ENCODE peak calls at places on chromosomes 3 and 15, in eight cellular contexts. N is fibroblast of pulmonary artery, K is H7, A is A549, R is fibroblast of lung, X is fibroblast of mammary gland, T is neural progenitor cell, J is lower lobe of right lung. D is an unnamed sample.

GRCh38 chr3:149243540-149243939 is 21.9 kb upstream of the CP start:
- DNase-seq in N (no peak), K (no peak), A (no peak), R (no peak), X (no peak), T (no peak), J (no peak), D (no peak)

GRCh38 chr3:64977308-64978100 is 289.7 kb upstream of the ADAMTS9 start:
- DNase-seq in N (peak), K (no peak), A (no peak), R (peak), X (peak), T (no peak), J (no peak), D (no peak)

GRCh38 chr3:58526124-58526957 is 10.6 kb downstream of the ACOX2 start:
- DNase-seq in N (peak), K (peak), A (peak), R (peak), X (peak), T (no peak), J (no peak), D (no peak)

GRCh38 chr3:108221403-108221802 is 821 bp downstream of the IFT57 start:
- DNase-seq in N (no peak), K (no peak), A (no peak), R (no peak), X (peak), T (peak), J (no peak), D (no peak)

GRCh38 chr3:58691997-58692396 is 25.4 kb upstream of the FAM3D start:
- DNase-seq in N (peak), K (no peak), A (peak), R (peak), X (peak), T (peak), J (no peak), D (peak)

GRCh38 chr3:33372218-33373081 is 67.8 kb downstream of the UBP1 start:
- DNase-seq in N (peak), K (peak), A (peak), R (peak), X (peak), T (peak), J (no peak), D (peak)

GRCh38 chr3:16770021-16770420 is 114.7 kb upstream of the PLCL2 start:
- DNase-seq in N (peak), K (no peak), A (no peak), R (no peak), X (peak), T (no peak), J (no peak), D (peak)

GRCh38 chr15:52180196-52180835 is 10.9 kb downstream of the GNB5 start:
- DNase-seq in N (no peak), K (peak), A (no peak), R (no peak), X (no peak), T (peak), J (peak), D (no peak)

GRCh38 chr3:147002721-147003120 is 397.6 kb upstream of the PLSCR5 start:
- DNase-seq in N (no peak), K (no peak), A (no peak), R (no peak), X (no peak), T (no peak), J (no peak), D (no peak)

GRCh38 chr3:134978658-134979057 is 183.6 kb downstream of the EPHB1 start:
- DNase-seq in N (no peak), K (no peak), A (no peak), R (no peak), X (no peak), T (no peak), J (no peak), D (no peak)

GRCh38 chr15:57538822-57539221 is 52.9 kb upstream of the MYZAP start:
- DNase-seq in N (no peak), K (no peak), A (no peak), R (no peak), X (no peak), T (no peak), J (no peak), D (no peak)

GRCh38 chr3:99965681-99966408 is 148.2 kb downstream of the CMSS1 start:
- DNase-seq in N (no peak), K (no peak), A (no peak), R (no peak), X (no peak), T (no peak), J (no peak), D (no peak)

GRCh38 chr15:62841269-62841628 is 201.3 kb upstream of the TPM1 start:
- DNase-seq in N (no peak), K (no peak), A (no peak), R (no peak), X (no peak), T (no peak), J (no peak), D (no peak)

GRCh38 chr3:144760831-144761230 is 789.2 kb downstream of the DIPK2A start:
- DNase-seq in N (peak), K (no peak), A (no peak), R (peak), X (peak), T (no peak), J (no peak), D (no peak)

GRCh38 chr15:43235536-43235935 is 14.7 kb upstream of the EPB42 start:
- DNase-seq in N (no peak), K (no peak), A (no peak), R (no peak), X (no peak), T (no peak), J (no peak), D (no peak)

GRCh38 chr3:194659778-194660177 is 12.2 kb downstream of the LSG1 start:
- DNase-seq in N (no peak), K (no peak), A (no peak), R (no peak), X (no peak), T (no peak), J (no peak), D (no peak)

GRCh38 chr3:107217161-107217560 is 160.1 kb upstream of the CCDC54 start:
- DNase-seq in N (peak), K (no peak), A (peak), R (peak), X (peak), T (no peak), J (no peak), D (peak)

GRCh38 chr3:34056951-34057390 is 258.5 kb downstream of the PDCD6IP start:
- DNase-seq in N (peak), K (no peak), A (peak), R (peak), X (peak), T (no peak), J (no peak), D (no peak)

GRCh38 chr3:43872901-43873300 is 182.2 kb downstream of the ABHD5 start:
- DNase-seq in N (peak), K (no peak), A (peak), R (peak), X (peak), T (no peak), J (no peak), D (no peak)

GRCh38 chr3:30548605-30549004 is 57.8 kb upstream of the TGFBR2 start:
- DNase-seq in N (no peak), K (peak), A (peak), R (no peak), X (peak), T (no peak), J (no peak), D (peak)

GRCh38 chr15:45448516-45448915 is 70.2 kb upstream of the GATM start:
- DNase-seq in N (no peak), K (peak), A (no peak), R (no peak), X (no peak), T (no peak), J (no peak), D (no peak)

DNA sequence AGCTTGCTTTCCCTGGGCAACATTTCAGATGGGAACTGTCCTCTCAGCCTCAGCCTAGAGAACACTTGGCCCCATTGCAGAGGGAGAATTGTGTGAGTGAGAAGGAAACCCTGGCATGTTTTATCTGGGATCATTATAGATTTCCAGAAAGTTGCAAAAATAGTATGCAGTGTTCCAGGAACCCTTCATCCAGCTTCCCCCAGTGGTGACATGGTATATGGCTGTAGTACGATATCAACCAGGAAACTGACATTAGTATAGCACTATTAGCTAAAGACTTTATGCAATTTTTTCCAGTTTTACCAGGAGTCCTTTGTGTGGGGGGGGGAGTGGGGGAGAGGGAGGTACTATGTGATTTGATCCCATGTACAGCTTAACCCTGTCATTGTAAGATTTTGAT is 166.2 kb upstream of the KBTBD8 start:
- DNase-seq in N (no peak), K (no peak), A (no peak), R (no peak), X (no peak), T (no peak), J (no peak), D (no peak)
- H3K4me3 ChIP-seq in N (no peak), K (no peak), A (no peak), R (no peak), X (no peak), T (no peak), J (no peak), D (no peak)

GRCh38 chr3:39149498-39150169 is 3.8 kb downstream of the CSRNP1 start:
- DNase-seq in N (no peak), K (no peak), A (no peak), R (no peak), X (no peak), T (no peak), J (no peak), D (no peak)
- H3K4me3 ChIP-seq in N (no peak), K (no peak), A (peak), R (no peak), X (no peak), T (no peak), J (peak), D (no peak)

DNA sequence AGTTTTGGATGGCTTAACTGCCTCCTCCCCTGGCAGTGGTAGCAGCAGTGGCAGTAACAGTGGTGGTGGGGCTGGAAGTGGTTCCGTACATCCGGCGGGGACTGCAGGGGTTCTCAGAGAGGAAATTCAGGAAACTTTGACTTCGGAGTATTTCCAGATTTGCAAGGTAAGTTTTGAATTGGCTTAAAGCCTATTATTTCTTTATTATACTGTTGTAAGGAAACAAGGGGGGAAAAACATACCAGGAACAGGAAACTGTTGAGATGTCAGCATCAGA is 1.5 kb downstream of the STXBP5L start:
- DNase-seq in N (no peak), K (peak), A (no peak), R (no peak), X (no peak), T (peak), J (no peak), D (no peak)
- H3K4me3 ChIP-seq in N (peak), K (peak), A (no peak), R (no peak), X (no peak), T (peak), J (no peak), D (no peak)

GRCh38 chr3:48243886-48244285 is 3.0 kb downstream of the ZNF589 start:
- DNase-seq in N (no peak), K (peak), A (no peak), R (no peak), X (no peak), T (no peak), J (no peak), D (no peak)

GRCh38 chr3:48240711-48241491 is at the start of gene ZNF589:
- DNase-seq in N (peak), K (peak), A (peak), R (peak), X (peak), T (peak), J (peak), D (peak)

GRCh38 chr3:48236531-48236930 is 4.4 kb upstream of the ZNF589 start:
- DNase-seq in N (no peak), K (no peak), A (no peak), R (no peak), X (no peak), T (no peak), J (no peak), D (no peak)

GRCh38 chr3:48238506-48239085 is 2.3 kb upstream of the ZNF589 start:
- DNase-seq in N (no peak), K (no peak), A (no peak), R (no peak), X (peak), T (no peak), J (no peak), D (no peak)

DNA sequence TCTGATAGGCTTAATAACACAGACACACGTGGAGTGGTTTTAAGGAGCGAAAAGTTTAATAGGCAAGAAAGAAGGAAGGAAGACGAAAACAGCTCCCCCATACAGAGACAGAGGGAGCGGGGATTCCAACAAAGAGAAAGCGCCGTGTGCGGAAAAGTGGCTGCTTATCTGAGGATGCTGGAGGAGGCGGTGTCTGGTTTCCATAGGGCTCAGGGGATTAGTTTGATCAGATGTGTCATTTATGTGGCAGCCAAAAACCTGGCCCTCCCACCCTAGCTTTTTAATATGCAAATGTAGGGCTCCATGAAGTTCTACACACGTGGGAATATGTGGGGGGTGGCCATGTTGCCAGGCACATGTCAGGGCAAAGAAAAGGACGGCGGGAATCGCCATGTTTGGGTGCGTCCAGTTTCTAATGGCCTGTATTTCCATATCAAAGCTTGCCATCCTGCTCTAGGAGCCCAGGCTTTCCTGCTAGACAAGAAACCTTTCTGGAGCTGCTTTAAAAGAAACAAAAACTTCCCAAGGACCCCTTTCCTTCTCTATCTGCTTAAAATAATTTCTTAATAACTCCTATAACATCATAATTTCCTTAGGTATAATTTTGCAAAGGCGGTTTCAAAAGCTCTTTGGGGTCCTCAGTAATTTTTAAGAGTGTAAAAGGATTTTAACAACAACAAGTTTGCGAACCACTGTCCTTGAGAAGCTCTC is 749 bp upstream of the ZNF589 start:
- DNase-seq in N (no peak), K (peak), A (no peak), R (no peak), X (no peak), T (peak), J (no peak), D (peak)
- H3K4me3 ChIP-seq in N (no peak), K (peak), A (no peak), R (no peak), X (no peak), T (peak), J (peak), D (no peak)

GRCh38 chr3:50503947-50504346 is 513 bp upstream of the CACNA2D2 start:
- DNase-seq in N (no peak), K (no peak), A (no peak), R (no peak), X (no peak), T (no peak), J (no peak), D (no peak)
- H3K4me3 ChIP-seq in N (no peak), K (peak), A (peak), R (no peak), X (no peak), T (peak), J (peak), D (peak)

D was measured in HAP-1.